ENCODE peak calls at places on chromosomes 1 and 21, in four cellular contexts. D is HepG2, W is K562, N is SK-N-SH. J is an unnamed sample.

GRCh38 chr1:71948561-71948960 is 333.8 kb downstream of the NEGR1 start:
- DNase-seq in D (no peak), W (no peak), N (no peak), J (no peak)

GRCh38 chr1:214927791-214928190 is 154.7 kb upstream of the KCNK2 start:
- DNase-seq in D (no peak), W (no peak), N (no peak), J (no peak)

GRCh38 chr1:179815642-179816041 is 62.0 kb downstream of the TOR1AIP2 start:
- DNase-seq in D (no peak), W (no peak), N (no peak), J (no peak)

GRCh38 chr1:29653034-29653810 is 416.9 kb downstream of the PTPRU start:
- DNase-seq in D (no peak), W (no peak), N (no peak), J (no peak)

GRCh38 chr1:25074326-25074725 is 144.2 kb upstream of the RUNX3 start:
- DNase-seq in D (no peak), W (no peak), N (no peak), J (no peak)

GRCh38 chr1:244782056-244782455 is 53.4 kb upstream of the COX20 start:
- DNase-seq in D (no peak), W (no peak), N (no peak), J (no peak)

GRCh38 chr1:76040327-76040868 is 34.1 kb upstream of the ST6GALNAC3 start:
- DNase-seq in D (peak), W (no peak), N (no peak), J (no peak)

GRCh38 chr1:171799166-171799565 is 17.7 kb downstream of the METTL13 start:
- DNase-seq in D (no peak), W (no peak), N (no peak), J (no peak)

GRCh38 chr1:157994081-157994581 is 686 bp downstream of the KIRREL1 start:
- DNase-seq in D (no peak), W (no peak), N (peak), J (no peak)

GRCh38 chr1:170685166-170685565 is 21.2 kb downstream of the PRRX1 start:
- DNase-seq in D (no peak), W (no peak), N (no peak), J (no peak)

GRCh38 chr1:77170687-77171086 is 48.5 kb downstream of the PIGK start:
- DNase-seq in D (no peak), W (no peak), N (no peak), J (no peak)

GRCh38 chr1:173122958-173123852 is 72.5 kb upstream of the TNFSF18 start:
- DNase-seq in D (peak), W (no peak), N (peak), J (no peak)

GRCh38 chr1:115924730-115925129 is 51.6 kb upstream of the SLC22A15 start:
- DNase-seq in D (no peak), W (no peak), N (no peak), J (no peak)

GRCh38 chr1:14894811-14895524 is 258.6 kb upstream of the TMEM51 start:
- DNase-seq in D (no peak), W (no peak), N (no peak), J (no peak)

GRCh38 chr1:155171836-155172731 is 1.0 kb downstream of the KRTCAP2 start:
- DNase-seq in D (no peak), W (no peak), N (no peak), J (no peak)

GRCh38 chr1:71294178-71294577 is 213.3 kb upstream of the ZRANB2 start:
- DNase-seq in D (no peak), W (no peak), N (no peak), J (no peak)

GRCh38 chr1:47243910-47244309 is 11.9 kb upstream of the TAL1 start:
- DNase-seq in D (no peak), W (no peak), N (no peak), J (no peak)

GRCh38 chr1:29259802-29260441 is 23.6 kb downstream of the PTPRU start:
- DNase-seq in D (no peak), W (peak), N (peak), J (no peak)

GRCh38 chr1:223364685-223365382 is 858 bp upstream of the SUSD4 start:
- DNase-seq in D (no peak), W (peak), N (no peak), J (no peak)

GRCh38 chr21:36104306-36105300 is 30.3 kb upstream of the CBR3 start:
- DNase-seq in D (no peak), W (no peak), N (peak), J (no peak)

GRCh38 chr1:238176441-238176840 is 285.7 kb upstream of the ZP4 start:
- DNase-seq in D (no peak), W (no peak), N (no peak), J (no peak)

GRCh38 chr1:48109390-48110009 is 112.3 kb upstream of the TRABD2B start:
- DNase-seq in D (peak), W (no peak), N (peak), J (no peak)

GRCh38 chr1:43452789-43453441 is 816 bp downstream of the HYI start:
- DNase-seq in D (no peak), W (peak), N (no peak), J (no peak)
- TF ChIP-seq FOXM1 in D (no peak), W (no peak), N (no peak), J (no peak)

GRCh38 chr1:6784560-6785317 is 515 bp upstream of the CAMTA1 start:
- DNase-seq in D (peak), W (peak), N (peak), J (peak)

GRCh38 chr1:6785318-6785712 is at the start of gene CAMTA1:
- DNase-seq in D (no peak), W (no peak), N (peak), J (no peak)

GRCh38 chr1:6783221-6783620 is 2.0 kb upstream of the CAMTA1 start:
- DNase-seq in D (no peak), W (no peak), N (no peak), J (no peak)

GRCh38 chr1:6783956-6784559 is 1.2 kb upstream of the CAMTA1 start:
- DNase-seq in D (no peak), W (no peak), N (no peak), J (no peak)

GRCh38 chr1:6785721-6786505 is 659 bp downstream of the CAMTA1 start:
- DNase-seq in D (no peak), W (peak), N (peak), J (no peak)
- TF ChIP-seq JUND in D (no peak), W (no peak), N (no peak), J (no peak)

DNA sequence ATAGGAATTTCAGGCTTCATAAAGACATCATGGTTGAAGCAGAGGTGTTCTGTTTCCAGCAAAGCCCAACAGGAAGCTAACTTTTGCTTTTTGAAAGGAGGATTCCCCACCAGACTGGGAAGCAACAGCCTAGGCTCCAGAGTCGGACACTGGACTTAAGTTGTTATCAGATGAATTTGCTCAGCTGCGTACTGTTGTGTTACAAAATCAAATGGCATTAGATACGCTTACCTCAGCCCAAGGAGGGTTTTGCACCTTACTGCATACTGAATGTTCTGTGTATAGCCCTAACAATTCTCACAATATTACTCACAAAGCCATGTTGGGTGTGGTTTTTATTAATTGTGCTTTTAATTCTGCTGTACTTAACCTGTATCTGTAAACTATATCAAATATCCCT is 547 bp upstream of the CHIA start:
- DNase-seq in D (no peak), W (no peak), N (no peak), J (no peak)
- TF ChIP-seq FOXM1 in D (no peak), W (no peak), N (no peak), J (no peak)

GRCh38 chr1:9451086-9451485 is 88.2 kb upstream of the SLC25A33 start:
- DNase-seq in D (no peak), W (no peak), N (no peak), J (no peak)

GRCh38 chr1:9447215-9447960 is 91.9 kb upstream of the SLC25A33 start:
- DNase-seq in D (no peak), W (no peak), N (no peak), J (no peak)

GRCh38 chr1:9449976-9450696 is 89.1 kb upstream of the SLC25A33 start:
- DNase-seq in D (no peak), W (no peak), N (no peak), J (no peak)

GRCh38 chr1:9448132-9449105 is 90.8 kb upstream of the SLC25A33 start:
- DNase-seq in D (no peak), W (no peak), N (peak), J (no peak)

GRCh38 chr1:9449106-9449627 is 90.1 kb upstream of the SLC25A33 start:
- DNase-seq in D (peak), W (no peak), N (peak), J (no peak)
- TF ChIP-seq JUND in D (no peak), W (no peak), N (no peak), J (no peak)

GRCh38 chr1:183472488-183473285 is at the start of gene SMG7:
- DNase-seq in D (no peak), W (peak), N (no peak), J (no peak)

GRCh38 chr1:183470147-183470960 is 1.9 kb upstream of the SMG7 start:
- DNase-seq in D (peak), W (peak), N (peak), J (peak)

GRCh38 chr1:183471748-183472487 is 381 bp upstream of the SMG7 start:
- DNase-seq in D (peak), W (peak), N (peak), J (peak)

GRCh38 chr1:183470961-183471747 is 1.1 kb upstream of the SMG7 start:
- DNase-seq in D (peak), W (peak), N (peak), J (peak)

GRCh38 chr1:183467687-183468086 is 4.6 kb upstream of the SMG7 start:
- DNase-seq in D (peak), W (no peak), N (no peak), J (no peak)
- TF ChIP-seq FOXM1 in D (no peak), W (no peak), N (no peak), J (no peak)

DNA sequence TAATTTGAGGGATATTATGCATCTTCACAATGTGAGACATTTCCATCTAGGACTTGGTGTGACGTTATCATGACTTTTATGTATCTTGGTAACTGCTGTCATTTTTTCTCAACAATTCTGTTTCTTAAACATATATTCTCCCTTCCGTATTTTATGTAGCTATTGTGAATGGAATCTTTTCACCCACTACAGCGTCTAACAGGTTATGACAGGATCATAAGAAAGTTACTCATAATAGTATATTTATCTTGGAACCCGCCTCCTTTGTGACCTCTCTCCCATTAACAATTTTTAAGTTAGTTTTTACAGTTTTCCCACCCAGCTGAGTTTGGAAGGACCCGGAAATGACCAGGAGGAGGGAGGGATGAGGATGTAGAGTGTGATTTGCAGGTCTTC is 6.8 kb upstream of the DMRTA2 start:
- DNase-seq in D (no peak), W (no peak), N (no peak), J (no peak)
- TF ChIP-seq JUND in D (no peak), W (no peak), N (no peak), J (no peak)

DNA sequence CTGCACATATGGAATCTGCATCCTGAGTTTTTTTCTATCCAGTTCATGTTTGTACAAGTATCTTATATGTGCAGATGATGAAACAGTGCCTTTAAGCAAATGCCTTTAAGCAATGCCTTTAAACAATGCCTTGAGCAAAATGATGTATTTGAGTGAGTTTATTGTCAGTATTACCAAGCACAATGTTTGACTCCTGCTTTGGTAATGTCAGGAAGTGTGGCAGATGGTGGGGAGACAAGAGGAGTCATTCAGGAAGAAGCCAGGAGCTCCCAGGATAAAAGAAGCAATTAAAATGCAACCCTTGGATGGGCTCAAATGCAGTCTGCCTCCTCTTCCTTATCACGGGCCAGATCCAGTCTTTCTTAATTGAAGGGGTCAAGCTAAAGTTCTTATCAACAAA is 108.7 kb upstream of the KCNJ15 start:
- DNase-seq in D (no peak), W (no peak), N (no peak), J (no peak)
- TF ChIP-seq FOXM1 in D (no peak), W (no peak), N (no peak), J (no peak)